ENCODE peak calls at places on chromosomes 7 and 10, in ten cellular contexts. One of them, this sample, is unnamed.
A peak's percentile ranks its signal among the peaks of the same experiment; 100 is the strongest.

GRCh38 chr7:134932707-134933370 is 53.5 kb upstream of the AGBL3 start:
- DNase-seq in substantia nigra: no peak
- DNase-seq in CD8-positive, alpha-beta T cell: no peak
- DNase-seq in uterus: peak; percentile 30
- DNase-seq in GM12878: peak; percentile 23
- DNase-seq in aorta: peak; percentile 93
- DNase-seq in psoas muscle: no peak
- DNase-seq in RWPE1: no peak
- DNase-seq in CD8-positive, alpha-beta memory T cell: no peak
- DNase-seq in ovary: no peak
- DNase-seq in this sample: no peak

GRCh38 chr10:71812016-71812912 is 38.8 kb downstream of the PSAP start:
- DNase-seq in substantia nigra: peak; percentile 50
- DNase-seq in CD8-positive, alpha-beta T cell: peak; percentile 76
- DNase-seq in uterus: peak; percentile 66
- DNase-seq in GM12878: no peak
- DNase-seq in aorta: peak; percentile 93
- DNase-seq in psoas muscle: peak; percentile 87
- DNase-seq in RWPE1: peak; percentile 83
- DNase-seq in CD8-positive, alpha-beta memory T cell: peak; percentile 68
- DNase-seq in ovary: peak; percentile 83
- DNase-seq in this sample: peak; percentile 64

GRCh38 chr10:104472957-104473745 is 119.5 kb downstream of the CFAP58 start:
- DNase-seq in substantia nigra: no peak
- DNase-seq in CD8-positive, alpha-beta T cell: no peak
- DNase-seq in uterus: no peak
- DNase-seq in GM12878: no peak
- DNase-seq in aorta: no peak
- DNase-seq in psoas muscle: no peak
- DNase-seq in RWPE1: no peak
- DNase-seq in CD8-positive, alpha-beta memory T cell: no peak
- DNase-seq in ovary: no peak
- DNase-seq in this sample: no peak

GRCh38 chr10:31171402-31172120 is 139.9 kb upstream of the ZNF438 start:
- DNase-seq in substantia nigra: no peak
- DNase-seq in CD8-positive, alpha-beta T cell: no peak
- DNase-seq in uterus: no peak
- DNase-seq in GM12878: no peak
- DNase-seq in aorta: no peak
- DNase-seq in psoas muscle: no peak
- DNase-seq in RWPE1: no peak
- DNase-seq in CD8-positive, alpha-beta memory T cell: no peak
- DNase-seq in ovary: no peak
- DNase-seq in this sample: no peak

GRCh38 chr10:34282186-34282585 is 532.9 kb downstream of the PARD3 start:
- DNase-seq in substantia nigra: no peak
- DNase-seq in CD8-positive, alpha-beta T cell: no peak
- DNase-seq in uterus: no peak
- DNase-seq in GM12878: no peak
- DNase-seq in aorta: no peak
- DNase-seq in psoas muscle: no peak
- DNase-seq in RWPE1: no peak
- DNase-seq in CD8-positive, alpha-beta memory T cell: no peak
- DNase-seq in ovary: no peak
- DNase-seq in this sample: no peak

GRCh38 chr7:157516311-157516710 is 179.5 kb downstream of the DNAJB6 start:
- DNase-seq in substantia nigra: no peak
- DNase-seq in CD8-positive, alpha-beta T cell: no peak
- DNase-seq in uterus: no peak
- DNase-seq in GM12878: no peak
- DNase-seq in aorta: peak; percentile 59
- DNase-seq in psoas muscle: peak; percentile 35
- DNase-seq in RWPE1: no peak
- DNase-seq in CD8-positive, alpha-beta memory T cell: no peak
- DNase-seq in ovary: no peak
- DNase-seq in this sample: no peak

GRCh38 chr10:1057106-1057657 is 997 bp downstream of the WDR37 start:
- DNase-seq in substantia nigra: no peak
- DNase-seq in CD8-positive, alpha-beta T cell: no peak
- DNase-seq in uterus: no peak
- DNase-seq in GM12878: no peak
- DNase-seq in aorta: no peak
- DNase-seq in psoas muscle: no peak
- DNase-seq in RWPE1: no peak
- DNase-seq in CD8-positive, alpha-beta memory T cell: no peak
- DNase-seq in ovary: no peak
- DNase-seq in this sample: no peak

GRCh38 chr10:348456-348855 is 213.2 kb downstream of the ZMYND11 start:
- DNase-seq in substantia nigra: no peak
- DNase-seq in CD8-positive, alpha-beta T cell: no peak
- DNase-seq in uterus: no peak
- DNase-seq in GM12878: no peak
- DNase-seq in aorta: no peak
- DNase-seq in psoas muscle: no peak
- DNase-seq in RWPE1: no peak
- DNase-seq in CD8-positive, alpha-beta memory T cell: no peak
- DNase-seq in ovary: no peak
- DNase-seq in this sample: no peak

GRCh38 chr10:89209718-89210117 is 2.6 kb upstream of the CH25H start:
- DNase-seq in substantia nigra: no peak
- DNase-seq in CD8-positive, alpha-beta T cell: no peak
- DNase-seq in uterus: no peak
- DNase-seq in GM12878: no peak
- DNase-seq in aorta: no peak
- DNase-seq in psoas muscle: no peak
- DNase-seq in RWPE1: no peak
- DNase-seq in CD8-positive, alpha-beta memory T cell: no peak
- DNase-seq in ovary: no peak
- DNase-seq in this sample: no peak

GRCh38 chr10:19811517-19811916 is 4.7 kb upstream of the PLXDC2 start:
- DNase-seq in substantia nigra: no peak
- DNase-seq in CD8-positive, alpha-beta T cell: no peak
- DNase-seq in uterus: peak; percentile 40
- DNase-seq in GM12878: no peak
- DNase-seq in aorta: no peak
- DNase-seq in psoas muscle: no peak
- DNase-seq in RWPE1: no peak
- DNase-seq in CD8-positive, alpha-beta memory T cell: no peak
- DNase-seq in ovary: no peak
- DNase-seq in this sample: no peak

GRCh38 chr7:28629216-28629848 is 217.0 kb downstream of the CREB5 start:
- DNase-seq in substantia nigra: no peak
- DNase-seq in CD8-positive, alpha-beta T cell: no peak
- DNase-seq in uterus: peak; percentile 59
- DNase-seq in GM12878: no peak
- DNase-seq in aorta: no peak
- DNase-seq in psoas muscle: peak; percentile 71
- DNase-seq in RWPE1: no peak
- DNase-seq in CD8-positive, alpha-beta memory T cell: no peak
- DNase-seq in ovary: peak; percentile 33
- DNase-seq in this sample: no peak

DNA sequence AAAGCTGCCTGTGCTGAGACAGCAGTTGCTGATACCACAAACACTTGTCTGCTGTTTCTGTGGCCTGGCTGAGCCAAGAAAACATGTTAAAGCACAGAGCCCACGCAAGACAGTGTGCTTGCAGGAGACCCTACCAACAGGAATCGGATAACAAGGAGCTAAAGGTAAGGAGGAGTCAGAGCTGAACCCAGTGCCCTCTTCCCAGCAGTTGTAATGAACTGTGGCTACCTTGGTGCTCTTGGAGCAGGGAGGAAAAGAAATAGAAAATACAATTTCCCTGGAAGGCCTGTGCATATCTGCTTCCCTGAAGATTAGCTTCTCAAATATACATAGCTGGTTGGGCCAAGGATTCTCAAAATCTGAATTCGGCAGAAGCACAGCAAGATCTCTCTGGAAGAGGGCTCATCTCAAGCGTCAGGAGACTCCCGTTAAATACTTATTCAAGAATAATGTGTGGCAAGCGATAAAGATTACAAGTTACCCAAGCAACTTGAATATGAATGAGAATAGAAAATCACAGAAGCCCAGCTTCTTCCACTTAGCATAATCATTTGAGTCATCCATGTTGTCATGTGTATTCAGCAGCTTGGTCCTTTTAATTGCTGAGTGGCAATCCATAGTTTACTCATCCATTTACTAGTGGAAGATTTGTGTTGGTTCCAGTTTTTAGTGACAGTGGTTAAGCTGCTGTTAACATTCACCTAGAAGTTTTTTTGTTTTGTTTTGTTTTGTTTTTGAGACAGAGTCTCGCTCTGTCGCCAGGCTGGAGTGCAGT is 87.5 kb downstream of the NOD1 start:
- DNase-seq in substantia nigra: no peak
- DNase-seq in CD8-positive, alpha-beta T cell: no peak
- DNase-seq in uterus: no peak
- DNase-seq in GM12878: no peak
- DNase-seq in aorta: no peak
- DNase-seq in psoas muscle: no peak
- DNase-seq in RWPE1: no peak
- DNase-seq in CD8-positive, alpha-beta memory T cell: no peak
- DNase-seq in ovary: no peak
- DNase-seq in this sample: no peak
- H3K27ac ChIP-seq in substantia nigra: no peak overlapping the region
- H3K27ac ChIP-seq in CD8-positive, alpha-beta T cell: no peak overlapping the region
- H3K27ac ChIP-seq in uterus: no peak overlapping the region
- H3K27ac ChIP-seq in GM12878: no peak overlapping the region
- H3K27ac ChIP-seq in aorta: no peak overlapping the region
- H3K27ac ChIP-seq in psoas muscle: no peak overlapping the region
- H3K27ac ChIP-seq in RWPE1: no peak overlapping the region
- H3K27ac ChIP-seq in CD8-positive, alpha-beta memory T cell: no peak overlapping the region
- H3K27ac ChIP-seq in ovary: no peak overlapping the region
- H3K27ac ChIP-seq in this sample: no peak overlapping the region

GRCh38 chr7:1923409-1924053 is 253.5 kb downstream of the ELFN1 start:
- DNase-seq in substantia nigra: no peak
- DNase-seq in CD8-positive, alpha-beta T cell: peak; percentile 3
- DNase-seq in uterus: no peak
- DNase-seq in GM12878: no peak
- DNase-seq in aorta: no peak
- DNase-seq in psoas muscle: peak; percentile 30
- DNase-seq in RWPE1: no peak
- DNase-seq in CD8-positive, alpha-beta memory T cell: no peak
- DNase-seq in ovary: no peak
- DNase-seq in this sample: no peak

GRCh38 chr7:1925973-1926907 is 256.2 kb downstream of the ELFN1 start:
- DNase-seq in substantia nigra: no peak
- DNase-seq in CD8-positive, alpha-beta T cell: peak; percentile 57
- DNase-seq in uterus: no peak
- DNase-seq in GM12878: no peak
- DNase-seq in aorta: no peak
- DNase-seq in psoas muscle: no peak
- DNase-seq in RWPE1: no peak
- DNase-seq in CD8-positive, alpha-beta memory T cell: peak; percentile 40
- DNase-seq in ovary: no peak
- DNase-seq in this sample: no peak

GRCh38 chr7:1922870-1923236 is 252.8 kb downstream of the ELFN1 start:
- DNase-seq in substantia nigra: no peak
- DNase-seq in CD8-positive, alpha-beta T cell: no peak
- DNase-seq in uterus: no peak
- DNase-seq in GM12878: no peak
- DNase-seq in aorta: no peak
- DNase-seq in psoas muscle: no peak
- DNase-seq in RWPE1: no peak
- DNase-seq in CD8-positive, alpha-beta memory T cell: no peak
- DNase-seq in ovary: no peak
- DNase-seq in this sample: no peak

GRCh38 chr7:1925349-1925748 is 255.3 kb downstream of the ELFN1 start:
- DNase-seq in substantia nigra: no peak
- DNase-seq in CD8-positive, alpha-beta T cell: peak; percentile 36
- DNase-seq in uterus: no peak
- DNase-seq in GM12878: no peak
- DNase-seq in aorta: no peak
- DNase-seq in psoas muscle: peak; percentile 50
- DNase-seq in RWPE1: no peak
- DNase-seq in CD8-positive, alpha-beta memory T cell: no peak
- DNase-seq in ovary: no peak
- DNase-seq in this sample: no peak

GRCh38 chr7:1924185-1924817 is 254.2 kb downstream of the ELFN1 start:
- DNase-seq in substantia nigra: no peak
- DNase-seq in CD8-positive, alpha-beta T cell: peak; percentile 26
- DNase-seq in uterus: no peak
- DNase-seq in GM12878: no peak
- DNase-seq in aorta: no peak
- DNase-seq in psoas muscle: no peak
- DNase-seq in RWPE1: no peak
- DNase-seq in CD8-positive, alpha-beta memory T cell: no peak
- DNase-seq in ovary: no peak
- DNase-seq in this sample: no peak
- H3K27ac ChIP-seq in substantia nigra: no peak overlapping the region
- H3K27ac ChIP-seq in CD8-positive, alpha-beta T cell: no peak overlapping the region
- H3K27ac ChIP-seq in uterus: no peak overlapping the region
- H3K27ac ChIP-seq in GM12878: no peak overlapping the region
- H3K27ac ChIP-seq in aorta: no peak overlapping the region
- H3K27ac ChIP-seq in psoas muscle: no peak overlapping the region
- H3K27ac ChIP-seq in RWPE1: no peak overlapping the region
- H3K27ac ChIP-seq in CD8-positive, alpha-beta memory T cell: no peak overlapping the region
- H3K27ac ChIP-seq in ovary: no peak overlapping the region
- H3K27ac ChIP-seq in this sample: no peak overlapping the region

DNA sequence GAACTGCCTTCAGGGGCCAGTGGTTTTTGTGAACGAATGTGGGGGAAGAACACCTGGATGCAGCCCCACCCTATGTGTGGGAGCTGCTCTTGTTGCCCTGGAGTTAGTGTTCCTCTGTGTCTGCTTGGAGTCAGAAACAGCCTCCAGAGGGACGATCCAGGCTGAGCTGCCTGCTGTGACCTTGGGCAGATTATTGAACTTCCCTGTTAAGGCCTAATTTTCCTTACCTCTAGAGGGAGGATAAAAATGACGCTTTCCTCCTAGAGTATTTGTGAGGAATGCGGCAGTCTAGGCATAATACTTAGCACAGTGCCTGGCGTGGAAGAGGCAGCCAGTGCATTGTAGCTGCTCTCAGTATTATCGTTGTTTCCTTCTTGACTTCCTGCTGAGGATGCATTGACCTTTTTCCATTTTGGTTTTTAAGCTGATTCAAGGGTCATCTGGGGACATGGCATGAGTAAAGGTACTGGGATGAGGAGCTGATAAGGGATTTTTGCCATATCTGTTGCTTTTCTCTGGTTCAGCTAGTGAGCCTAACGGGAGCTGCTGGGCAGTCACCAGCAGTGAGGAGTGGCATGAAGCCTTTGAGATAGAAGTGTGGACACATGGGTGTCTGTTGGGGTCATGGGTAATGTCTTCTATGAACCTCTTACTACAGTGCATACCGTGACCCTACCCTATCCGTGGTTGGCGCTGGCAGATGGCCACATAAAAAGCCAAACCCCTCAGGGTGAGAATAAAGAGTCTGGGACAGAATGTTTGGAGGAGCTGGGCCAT is 6.4 kb downstream of the ZFYVE27 start:
- DNase-seq in substantia nigra: no peak
- DNase-seq in CD8-positive, alpha-beta T cell: no peak
- DNase-seq in uterus: no peak
- DNase-seq in GM12878: no peak
- DNase-seq in aorta: peak; percentile 10
- DNase-seq in psoas muscle: no peak
- DNase-seq in RWPE1: no peak
- DNase-seq in CD8-positive, alpha-beta memory T cell: no peak
- DNase-seq in ovary: peak; percentile 53
- DNase-seq in this sample: no peak
- H3K27ac ChIP-seq in substantia nigra: no peak overlapping the region
- H3K27ac ChIP-seq in CD8-positive, alpha-beta T cell: no peak overlapping the region
- H3K27ac ChIP-seq in uterus: no peak overlapping the region
- H3K27ac ChIP-seq in GM12878: no peak overlapping the region
- H3K27ac ChIP-seq in aorta: no peak overlapping the region
- H3K27ac ChIP-seq in psoas muscle: no peak overlapping the region
- H3K27ac ChIP-seq in RWPE1: peak overlapping the region; percentile 25
- H3K27ac ChIP-seq in CD8-positive, alpha-beta memory T cell: no peak overlapping the region
- H3K27ac ChIP-seq in ovary: peak overlapping the region; percentile 46
- H3K27ac ChIP-seq in this sample: no peak overlapping the region

GRCh38 chr10:62460393-62460792 is 86.2 kb downstream of the ZNF365 start:
- DNase-seq in substantia nigra: no peak
- DNase-seq in CD8-positive, alpha-beta T cell: no peak
- DNase-seq in uterus: no peak
- DNase-seq in GM12878: no peak
- DNase-seq in aorta: no peak
- DNase-seq in psoas muscle: no peak
- DNase-seq in RWPE1: no peak
- DNase-seq in CD8-positive, alpha-beta memory T cell: no peak
- DNase-seq in ovary: no peak
- DNase-seq in this sample: no peak
- H3K27ac ChIP-seq in substantia nigra: no peak overlapping the region
- H3K27ac ChIP-seq in CD8-positive, alpha-beta T cell: no peak overlapping the region
- H3K27ac ChIP-seq in uterus: peak overlapping the region; percentile 65
- H3K27ac ChIP-seq in GM12878: no peak overlapping the region
- H3K27ac ChIP-seq in aorta: no peak overlapping the region
- H3K27ac ChIP-seq in psoas muscle: no peak overlapping the region
- H3K27ac ChIP-seq in RWPE1: no peak overlapping the region
- H3K27ac ChIP-seq in CD8-positive, alpha-beta memory T cell: no peak overlapping the region
- H3K27ac ChIP-seq in ovary: no peak overlapping the region
- H3K27ac ChIP-seq in this sample: no peak overlapping the region

This sample was measured in caudate nucleus.